ENCODE peak calls at places on chromosomes 6 and 20, in five cellular contexts. N is natural killer cell; R is stimulated activated naive CD8-positive, alpha-beta T cell treated with anti-CD3 and anti-CD28 coated beads, Interleukin-15, Interleukin-2, amounts not matched to agents 100 U/mL and 50 U/mL, for 24 hours; Z is psoas muscle; A is aorta. D is an unnamed sample.

GRCh38 chr20:34579936-34580587 is 21.5 kb downstream of the MAP1LC3A start:
- ATAC-seq in N (peak), R (no peak), Z (no peak), A (no peak), D (peak)

GRCh38 chr6:146111864-146112263 is 83.0 kb downstream of the GRM1 start:
- ATAC-seq in N (no peak), R (no peak), Z (no peak), A (peak), D (no peak)

GRCh38 chr6:35745480-35745879 is 8.6 kb downstream of the ARMC12 start:
- ATAC-seq in N (no peak), R (no peak), Z (no peak), A (no peak), D (no peak)

GRCh38 chr6:38262041-38262440 is 377.7 kb downstream of the BTBD9 start:
- ATAC-seq in N (no peak), R (no peak), Z (peak), A (no peak), D (no peak)

GRCh38 chr6:95364016-95364604 is 213.2 kb upstream of the MANEA start:
- ATAC-seq in N (no peak), R (no peak), Z (no peak), A (no peak), D (no peak)

GRCh38 chr6:1053587-1053986 is 258.3 kb upstream of the FOXQ1 start:
- ATAC-seq in N (no peak), R (no peak), Z (peak), A (peak), D (peak)

GRCh38 chr6:99353126-99353525 is 3.7 kb upstream of the FAXC start:
- ATAC-seq in N (no peak), R (no peak), Z (no peak), A (no peak), D (no peak)

GRCh38 chr6:14713008-14713452 is 532.8 kb upstream of the JARID2 start:
- ATAC-seq in N (no peak), R (no peak), Z (peak), A (peak), D (peak)

GRCh38 chr6:490251-491037 is 98.9 kb downstream of the IRF4 start:
- ATAC-seq in N (peak), R (peak), Z (no peak), A (no peak), D (peak)

GRCh38 chr6:168640738-168641137 is 199.8 kb downstream of the SMOC2 start:
- ATAC-seq in N (no peak), R (no peak), Z (no peak), A (no peak), D (no peak)

GRCh38 chr6:156694679-156695078 is 82.5 kb upstream of the ARID1B start:
- ATAC-seq in N (no peak), R (no peak), Z (no peak), A (no peak), D (peak)

GRCh38 chr20:57323034-57323433 is 6.6 kb upstream of the SPO11 start:
- ATAC-seq in N (no peak), R (no peak), Z (no peak), A (no peak), D (peak)

GRCh38 chr6:28188111-28188979 is 36.7 kb upstream of the ZSCAN9 start:
- ATAC-seq in N (no peak), R (no peak), Z (no peak), A (no peak), D (no peak)

GRCh38 chr20:370977-371754 is 9.4 kb upstream of the TRIB3 start:
- ATAC-seq in N (no peak), R (no peak), Z (peak), A (no peak), D (no peak)

GRCh38 chr20:3339076-3339475 is 68.4 kb downstream of the DNAAF9 start:
- ATAC-seq in N (no peak), R (no peak), Z (no peak), A (no peak), D (no peak)

GRCh38 chr6:15343490-15344185 is 97.8 kb downstream of the JARID2 start:
- ATAC-seq in N (no peak), R (no peak), Z (no peak), A (no peak), D (no peak)

GRCh38 chr20:14717124-14718004 is 380.0 kb upstream of the FLRT3 start:
- ATAC-seq in N (no peak), R (no peak), Z (no peak), A (no peak), D (no peak)

GRCh38 chr6:165732696-165733486 is 69.8 kb upstream of the PDE10A start:
- ATAC-seq in N (no peak), R (no peak), Z (no peak), A (no peak), D (no peak)

GRCh38 chr6:1962201-1962600 is 283.2 kb downstream of the GMDS start:
- ATAC-seq in N (no peak), R (no peak), Z (no peak), A (no peak), D (no peak)

GRCh38 chr6:106716966-106717365 is 87.6 kb downstream of the QRSL1 start:
- ATAC-seq in N (no peak), R (no peak), Z (no peak), A (no peak), D (no peak)

GRCh38 chr6:132687306-132687705 is 26.5 kb downstream of the VNN1 start:
- ATAC-seq in N (no peak), R (no peak), Z (no peak), A (no peak), D (no peak)

GRCh38 chr6:107083047-107083768 is 32.1 kb downstream of the BEND3 start:
- ATAC-seq in N (no peak), R (no peak), Z (no peak), A (no peak), D (peak)

GRCh38 chr6:67331304-67331703 is 1303.8 kb upstream of the ADGRB3 start:
- ATAC-seq in N (no peak), R (no peak), Z (no peak), A (no peak), D (no peak)

GRCh38 chr20:37518606-37519507 is 2.2 kb upstream of the NNAT start:
- ATAC-seq in N (no peak), R (no peak), Z (peak), A (no peak), D (no peak)

GRCh38 chr20:24718277-24718676 is 230.8 kb upstream of the CST7 start:
- ATAC-seq in N (no peak), R (no peak), Z (no peak), A (no peak), D (no peak)

GRCh38 chr6:166266336-166266735 is 41.9 kb downstream of the PRR18 start:
- ATAC-seq in N (no peak), R (no peak), Z (no peak), A (no peak), D (no peak)

GRCh38 chr6:11811644-11812264 is 33.2 kb upstream of the ADTRP start:
- ATAC-seq in N (no peak), R (peak), Z (no peak), A (no peak), D (peak)

GRCh38 chr20:49420811-49421295 is 61.6 kb downstream of the KCNB1 start:
- ATAC-seq in N (no peak), R (no peak), Z (peak), A (no peak), D (no peak)